ENCODE peak calls at places on chromosomes 13 and 19, in seven cellular contexts. K is tibial nerve; Z is NB4; F is cardiac muscle cell; V is CD4-positive, alpha-beta T cell; E is HCT116; T is tibial artery. H is an unnamed sample.

GRCh38 chr13:74210693-74211393 is 76.6 kb upstream of the KLF12 start:
- DNase-seq in K (peak; percentile 9), Z (no peak), F (peak; percentile 95), V (no peak), E (no peak), T (peak; percentile 65), H (peak; percentile 84)

GRCh38 chr19:40190891-40191835 is at the start of gene MAP3K10:
- DNase-seq in K (peak; percentile 50), Z (peak; percentile 59), F (peak; percentile 81), V (peak; percentile 77), E (no peak), T (peak; percentile 71), H (peak; percentile 22)

GRCh38 chr13:39149896-39150295 is 111.6 kb downstream of the NHLRC3 start:
- DNase-seq in K (no peak), Z (no peak), F (no peak), V (no peak), E (no peak), T (no peak), H (no peak)

GRCh38 chr19:52809801-52810200 is 11.6 kb downstream of the ZNF28 start:
- DNase-seq in K (no peak), Z (no peak), F (no peak), V (no peak), E (no peak), T (no peak), H (no peak)

GRCh38 chr19:31071157-31071855 is 277.9 kb downstream of the TSHZ3 start:
- DNase-seq in K (no peak), Z (no peak), F (no peak), V (no peak), E (no peak), T (no peak), H (no peak)

GRCh38 chr19:1206733-1207301 is 1.2 kb downstream of the STK11 start:
- DNase-seq in K (no peak), Z (peak; percentile 64), F (no peak), V (peak; percentile 43), E (no peak), T (no peak), H (no peak)

GRCh38 chr19:18470153-18470552 is 32.2 kb upstream of the ISYNA1 start:
- DNase-seq in K (no peak), Z (peak; percentile 59), F (no peak), V (no peak), E (no peak), T (no peak), H (no peak)

GRCh38 chr19:53079313-53079924 is 23.8 kb downstream of the ZNF160 start:
- DNase-seq in K (no peak), Z (no peak), F (no peak), V (no peak), E (no peak), T (no peak), H (no peak)

GRCh38 chr19:19866599-19867248 is 1.0 kb downstream of the ZNF253 start:
- DNase-seq in K (no peak), Z (peak; percentile 43), F (peak; percentile 15), V (peak; percentile 41), E (no peak), T (peak; percentile 21), H (no peak)

GRCh38 chr13:29749401-29750177 is 100.8 kb downstream of the UBL3 start:
- DNase-seq in K (no peak), Z (no peak), F (no peak), V (no peak), E (no peak), T (no peak), H (no peak)

GRCh38 chr13:67481445-67481844 is 251.3 kb upstream of the PCDH9 start:
- DNase-seq in K (no peak), Z (no peak), F (no peak), V (no peak), E (no peak), T (no peak), H (no peak)

GRCh38 chr13:91802957-91803356 is 404.5 kb downstream of the GPC5 start:
- DNase-seq in K (no peak), Z (no peak), F (no peak), V (no peak), E (no peak), T (no peak), H (no peak)

GRCh38 chr13:40680659-40681323 is 14.3 kb upstream of the FOXO1 start:
- DNase-seq in K (no peak), Z (no peak), F (no peak), V (no peak), E (no peak), T (no peak), H (no peak)

GRCh38 chr19:41298327-41298964 is 11.5 kb upstream of the CCDC97 start:
- DNase-seq in K (peak; percentile 47), Z (no peak), F (peak; percentile 85), V (no peak), E (no peak), T (peak; percentile 84), H (peak; percentile 69)

GRCh38 chr13:84439108-84439507 is 556.8 kb upstream of the SLITRK1 start:
- DNase-seq in K (no peak), Z (no peak), F (peak; percentile 32), V (no peak), E (no peak), T (no peak), H (no peak)

GRCh38 chr13:112998506-112999280 is 29.7 kb downstream of the MCF2L start:
- DNase-seq in K (no peak), Z (no peak), F (no peak), V (no peak), E (no peak), T (no peak), H (no peak)

DNA sequence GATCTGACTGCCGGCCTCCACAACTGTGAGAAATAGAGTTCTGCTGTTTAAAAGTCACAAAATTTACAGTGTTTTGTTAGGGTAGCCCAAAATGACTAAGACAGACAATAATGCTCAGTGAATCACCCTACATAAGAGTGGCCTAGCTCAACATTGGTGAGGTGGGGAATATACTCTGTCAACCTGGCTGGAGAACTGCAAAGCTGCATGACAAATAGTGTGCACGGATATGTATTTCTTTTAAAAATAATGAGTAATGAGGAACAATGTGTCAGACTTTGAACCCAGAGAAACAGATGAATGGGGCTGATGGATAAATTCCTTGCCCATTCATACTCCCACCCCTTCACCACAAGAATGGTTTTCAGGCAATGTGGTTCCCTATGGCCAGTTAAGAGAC is 372.4 kb downstream of the SUCLA2 start:
- DNase-seq in K (no peak), Z (no peak), F (no peak), V (no peak), E (no peak), T (no peak), H (no peak)
- TF ChIP-seq CTCF in K (no peak), Z (no peak), F (no peak), V (no peak), E (no peak), T (no peak), H (no peak)

DNA sequence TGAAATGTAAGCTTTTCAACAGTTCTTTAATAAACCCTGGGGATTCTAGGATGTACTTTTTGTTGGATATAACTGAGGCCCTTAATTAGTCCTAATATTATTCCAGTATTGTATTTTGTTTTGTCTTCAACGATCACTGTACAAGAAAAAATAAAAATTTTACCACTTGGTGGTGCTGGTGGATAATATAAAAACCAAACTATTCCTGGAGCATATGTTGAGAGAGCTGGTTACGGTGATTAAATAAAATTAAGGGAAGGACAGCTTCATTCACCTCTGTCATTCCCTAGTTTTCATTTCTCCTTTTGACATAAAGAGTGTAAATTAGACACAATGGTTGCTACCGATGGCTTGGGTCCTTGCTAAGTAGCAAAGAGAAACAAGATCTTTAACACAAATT is 598.6 kb upstream of the PCDH20 start:
- DNase-seq in K (no peak), Z (peak; percentile 30), F (peak; percentile 6), V (no peak), E (peak; percentile 24), T (no peak), H (no peak)
- TF ChIP-seq CTCF in K (no peak), Z (no peak), F (no peak), V (no peak), E (peak; percentile 47), T (no peak), H (no peak)

DNA sequence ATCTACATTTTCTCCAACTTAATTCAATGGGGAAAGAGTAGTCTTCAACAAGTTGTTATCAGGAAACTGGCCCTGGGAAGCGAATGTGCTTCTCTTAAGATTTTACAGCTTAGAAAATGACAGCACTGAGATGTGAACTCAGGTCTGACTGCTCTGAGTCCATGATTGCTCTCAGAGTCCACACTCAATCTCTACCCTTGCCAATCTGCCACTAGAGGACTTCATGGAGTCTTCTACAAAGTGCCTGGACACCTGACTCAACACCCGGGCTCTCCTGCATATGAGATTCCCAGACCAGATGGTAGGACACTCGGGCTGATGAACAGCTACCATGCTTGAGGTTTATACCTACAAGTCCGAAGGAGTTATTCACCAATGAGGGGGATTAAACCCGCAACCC is 74.8 kb downstream of the ABCC4 start:
- DNase-seq in K (no peak), Z (no peak), F (no peak), V (no peak), E (no peak), T (no peak), H (no peak)
- TF ChIP-seq CTCF in K (no peak), Z (no peak), F (no peak), V (no peak), E (no peak), T (no peak), H (no peak)

DNA sequence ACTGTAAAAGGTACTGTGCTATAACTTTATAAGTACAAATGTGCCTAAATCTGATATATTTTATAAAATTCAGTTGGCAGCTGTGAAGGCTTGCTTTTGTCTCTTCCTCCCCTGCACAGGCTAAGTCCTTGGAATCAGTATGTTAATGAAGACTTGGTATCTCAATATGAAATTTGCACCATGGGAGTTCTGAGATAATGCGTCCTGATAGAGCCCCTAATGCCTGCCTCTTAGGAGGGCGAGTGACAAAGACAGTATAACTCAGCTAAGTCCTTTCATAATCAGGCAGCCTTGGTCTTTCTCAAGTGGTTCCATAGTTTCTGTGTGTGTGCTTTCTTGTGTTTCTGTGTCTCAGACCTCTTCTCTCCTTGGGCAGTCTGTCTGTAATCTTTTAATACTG is 14.7 kb downstream of the LRCH1 start:
- DNase-seq in K (no peak), Z (no peak), F (no peak), V (no peak), E (no peak), T (no peak), H (no peak)
- TF ChIP-seq CTCF in K (no peak), Z (no peak), F (no peak), V (no peak), E (no peak), T (no peak), H (no peak)

DNA sequence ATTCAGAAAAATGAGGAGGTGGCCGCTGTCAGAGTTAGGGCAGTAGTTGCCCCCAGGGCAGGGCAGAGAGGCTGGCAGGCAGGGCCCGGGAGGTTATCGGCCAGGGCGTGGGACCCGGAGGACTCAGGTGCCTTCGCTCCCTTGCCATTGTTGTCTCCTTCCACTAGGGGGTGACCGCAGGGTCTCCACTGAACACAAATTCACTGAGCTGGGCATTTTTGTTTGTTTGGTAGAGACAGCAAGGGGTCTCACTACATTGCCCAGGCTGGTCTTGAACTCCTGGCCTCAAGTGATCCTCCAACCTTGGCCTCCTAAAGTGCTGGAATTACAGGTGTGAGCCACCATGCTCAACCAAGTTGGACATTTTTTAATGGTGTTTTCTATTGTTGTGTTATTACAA is 25.1 kb downstream of the CARS2 start:
- DNase-seq in K (no peak), Z (peak; percentile 40), F (no peak), V (no peak), E (peak; percentile 10), T (no peak), H (no peak)
- TF ChIP-seq CTCF in K (peak; percentile 24), Z (peak; percentile 49), F (peak; percentile 43), V (peak; percentile 43), E (peak; percentile 57), T (no peak), H (peak; percentile 38)